ENCODE peak calls at places on chromosomes 1 and 21, in ten cellular contexts. W, Q, D, B, G, I, R, E, A and S are unnamed samples.
A peak's percentile ranks its signal among the peaks of the same experiment; 100 is the strongest.

GRCh38 chr21:40548134-40548533 is 298.8 kb downstream of the DSCAM start:
- DNase-seq in Q (no peak), G (no peak), B (no peak), W (no peak), D (no peak), R (no peak), A (no peak), E (no peak), I (peak; percentile 55), S (no peak)

GRCh38 chr1:184843732-184844495 is 89.3 kb upstream of the EDEM3 start:
- DNase-seq in D (peak; percentile 46), A (peak; percentile 67), I (no peak), Q (no peak), B (no peak), G (no peak), E (no peak), R (no peak), W (peak; percentile 37), S (no peak)

GRCh38 chr1:119327066-119327435 is 41.5 kb upstream of the HAO2 start:
- DNase-seq in D (no peak), G (no peak), R (no peak), B (peak; percentile 4), W (no peak), I (peak; percentile 92), E (no peak), A (no peak), Q (no peak), S (peak; percentile 18)

GRCh38 chr1:23517581-23517980 is 13.5 kb downstream of the E2F2 start:
- DNase-seq in I (no peak), E (no peak), W (no peak), Q (no peak), A (no peak), R (no peak), B (no peak), D (no peak), G (no peak), S (no peak)

GRCh38 chr21:42532466-42533181 is 19.0 kb downstream of the SLC37A1 start:
- DNase-seq in W (no peak), Q (no peak), G (no peak), I (no peak), B (peak; percentile 63), A (no peak), E (peak; percentile 45), D (no peak), R (peak; percentile 45), S (peak; percentile 73)

GRCh38 chr1:45018599-45019230 is 6.7 kb downstream of the UROD start:
- DNase-seq in I (peak; percentile 90), E (no peak), B (peak; percentile 49), G (peak; percentile 54), A (peak; percentile 73), W (no peak), R (peak; percentile 75), Q (peak; percentile 79), D (peak; percentile 42), S (peak; percentile 49)

GRCh38 chr1:156382561-156382960 is 13.6 kb downstream of the RHBG start:
- DNase-seq in W (no peak), G (no peak), I (no peak), Q (no peak), E (no peak), B (no peak), D (no peak), R (no peak), A (no peak), S (no peak)

GRCh38 chr1:31704261-31705079 is 653 bp upstream of the COL16A1 start:
- DNase-seq in W (no peak), R (peak; percentile 16), A (no peak), Q (no peak), D (no peak), I (peak; percentile 62), B (no peak), G (no peak), E (no peak), S (peak; percentile 36)

GRCh38 chr1:165595561-165595960 is 35.5 kb upstream of the MGST3 start:
- DNase-seq in W (no peak), D (no peak), A (no peak), E (no peak), I (no peak), G (no peak), Q (no peak), R (peak; percentile 17), B (no peak), S (no peak)

GRCh38 chr1:22804333-22804906 is 93.8 kb downstream of the EPHB2 start:
- DNase-seq in Q (no peak), W (no peak), B (no peak), I (no peak), D (no peak), E (no peak), A (no peak), G (no peak), R (no peak), S (no peak)

GRCh38 chr21:42188663-42189062 is 30.3 kb upstream of the ABCG1 start:
- DNase-seq in R (no peak), B (no peak), Q (no peak), G (no peak), E (no peak), I (no peak), W (no peak), D (no peak), A (no peak), S (no peak)

GRCh38 chr21:17472592-17473271 is 40.1 kb upstream of the CXADR start:
- DNase-seq in I (no peak), W (no peak), Q (no peak), G (no peak), R (no peak), E (no peak), B (no peak), D (no peak), A (no peak), S (no peak)

GRCh38 chr21:35163381-35163780 is 114.3 kb upstream of the RUNX1 start:
- DNase-seq in R (no peak), B (no peak), Q (no peak), W (no peak), I (no peak), D (no peak), E (no peak), A (no peak), G (no peak), S (no peak)

GRCh38 chr1:90133133-90133532 is 138.2 kb downstream of the ZNF326 start:
- DNase-seq in W (no peak), A (no peak), R (peak; percentile 23), I (peak; percentile 77), E (no peak), Q (peak; percentile 57), G (no peak), D (peak; percentile 42), B (no peak), S (no peak)

GRCh38 chr1:33010946-33011731 is 25.5 kb downstream of the AK2 start:
- DNase-seq in A (no peak), W (no peak), B (no peak), Q (no peak), I (no peak), R (peak; percentile 74), G (no peak), D (no peak), E (no peak), S (peak; percentile 48)

GRCh38 chr1:204736861-204737260 is 51.3 kb upstream of the LRRN2 start:
- DNase-seq in G (no peak), E (no peak), Q (peak; percentile 52), A (no peak), I (no peak), B (no peak), W (no peak), R (no peak), D (no peak), S (no peak)

GRCh38 chr1:172966844-172967540 is 83.7 kb downstream of the TNFSF18 start:
- DNase-seq in D (peak; percentile 67), R (no peak), E (no peak), A (no peak), I (no peak), B (no peak), G (no peak), W (no peak), Q (no peak), S (no peak)

GRCh38 chr1:41482906-41483895 is 1.3 kb downstream of the EDN2 start:
- DNase-seq in B (no peak), Q (peak; percentile 26), G (no peak), E (no peak), D (no peak), A (no peak), R (no peak), I (peak; percentile 52), W (no peak), S (no peak)

GRCh38 chr1:114695430-114696093 is at the start of gene AMPD1:
- DNase-seq in E (no peak), R (no peak), B (no peak), A (no peak), Q (no peak), I (no peak), G (no peak), W (no peak), D (peak; percentile 9), S (no peak)

GRCh38 chr1:167533851-167534300 is 15.5 kb upstream of the CD247 start:
- DNase-seq in D (peak; percentile 82), W (peak; percentile 38), G (peak; percentile 57), A (peak; percentile 88), B (peak; percentile 57), E (peak; percentile 30), I (peak; percentile 93), R (peak; percentile 61), Q (peak; percentile 40), S (peak; percentile 62)

GRCh38 chr1:47418681-47419272 is 2.7 kb downstream of the FOXE3 start:
- DNase-seq in B (no peak), E (no peak), A (no peak), Q (no peak), I (no peak), R (no peak), G (no peak), D (no peak), W (no peak), S (no peak)

GRCh38 chr1:200346744-200347143 is 63.1 kb downstream of the ZNF281 start:
- DNase-seq in A (no peak), D (peak; percentile 75), Q (no peak), B (no peak), E (no peak), I (peak; percentile 3), G (no peak), R (no peak), W (no peak), S (no peak)

GRCh38 chr1:1164701-1165451 is 8.8 kb upstream of the TTLL10 start:
- DNase-seq in Q (no peak), R (no peak), D (no peak), G (no peak), B (no peak), E (no peak), I (peak; percentile 87), W (no peak), A (no peak), S (no peak)

GRCh38 chr1:27624467-27625233 is 10.3 kb downstream of the FGR start:
- DNase-seq in I (peak; percentile 51), R (peak; percentile 41), G (no peak), Q (no peak), A (no peak), B (no peak), W (no peak), D (no peak), E (no peak), S (no peak)

GRCh38 chr1:41859686-41860085 is 59.0 kb downstream of the HIVEP3 start:
- DNase-seq in B (no peak), A (no peak), I (no peak), E (no peak), Q (no peak), G (no peak), W (no peak), D (no peak), R (no peak), S (no peak)

GRCh38 chr1:115089443-115090340 is at the start of gene TSPAN2:
- DNase-seq in E (no peak), Q (peak; percentile 69), G (no peak), I (peak; percentile 95), A (peak; percentile 80), W (no peak), D (peak; percentile 46), B (no peak), R (peak; percentile 32), S (no peak)

GRCh38 chr1:78447096-78447495 is 43.7 kb upstream of the PTGFR start:
- DNase-seq in Q (no peak), W (no peak), G (no peak), R (no peak), A (no peak), D (no peak), B (no peak), I (no peak), E (no peak), S (no peak)

GRCh38 chr1:27488523-27489138 is 1.3 kb downstream of the WASF2 start:
- DNase-seq in E (no peak), R (peak; percentile 57), G (no peak), I (no peak), B (no peak), D (no peak), A (no peak), Q (no peak), W (no peak), S (peak; percentile 43)